ENCODE peak calls at places on chromosome 15, in ten cellular contexts. R is HAP-1; X is pancreas; P is tibial nerve; M is Caco-2; N is NT2/D1; J is colonic mucosa; Z is CD4-positive, alpha-beta memory T cell; T is left lung; L is SJSA1. C is an unnamed sample. For H3K36me3, the result is how much of the 10 kb centered on the place peaks cover.

GRCh38 chr15:66944121-66944520 is 121.3 kb upstream of the SMAD3 start:
- DNase-seq in J (no peak), L (no peak), Z (no peak), X (no peak), R (no peak), T (no peak), M (no peak), P (no peak), N (no peak), C (no peak)

GRCh38 chr15:59333401-59334062 is 39.1 kb downstream of the MYO1E start:
- DNase-seq in J (no peak), T (no peak), Z (no peak), N (no peak), R (no peak), M (no peak), P (no peak), L (no peak), X (no peak), C (no peak)

GRCh38 chr15:48671381-48672022 is 26.0 kb upstream of the FBN1 start:
- DNase-seq in L (peak), P (peak), Z (no peak), R (no peak), X (no peak), M (no peak), N (no peak), T (no peak), J (no peak), C (no peak)

GRCh38 chr15:31098953-31099740 is 2.4 kb downstream of the TRPM1 start:
- DNase-seq in N (no peak), X (no peak), M (no peak), Z (no peak), R (no peak), L (no peak), T (no peak), P (no peak), J (no peak), C (no peak)

GRCh38 chr15:29822100-29822684 is at the start of gene TJP1:
- DNase-seq in J (peak), T (peak), L (peak), M (peak), R (peak), P (peak), X (peak), Z (no peak), N (peak), C (no peak)

GRCh38 chr15:71010439-71010838 is 104.8 kb upstream of the THSD4 start:
- DNase-seq in J (no peak), M (no peak), L (no peak), R (no peak), Z (no peak), P (no peak), T (no peak), X (no peak), N (no peak), C (no peak)

GRCh38 chr15:51622269-51623180 is at the start of gene DMXL2:
- DNase-seq in R (peak), L (peak), N (peak), Z (peak), P (peak), M (peak), T (peak), X (peak), J (peak), C (peak)

GRCh38 chr15:40582726-40583246 is 11.3 kb upstream of the KNL1 start:
- DNase-seq in L (peak), N (no peak), T (no peak), M (peak), J (no peak), R (no peak), P (no peak), Z (no peak), X (peak), C (no peak)

GRCh38 chr15:32730677-32731654 is 13.2 kb downstream of the GREM1 start:
- DNase-seq in X (peak), T (peak), J (peak), N (no peak), L (no peak), Z (no peak), P (no peak), M (no peak), R (peak), C (no peak)

GRCh38 chr15:97902140-97902780 is 58.2 kb upstream of the ARRDC4 start:
- DNase-seq in J (no peak), N (no peak), M (no peak), P (no peak), T (no peak), X (no peak), R (no peak), L (no peak), Z (no peak), C (no peak)

GRCh38 chr15:66851226-66852063 is 149.4 kb downstream of the SMAD6 start:
- DNase-seq in R (peak), N (peak), X (peak), J (peak), Z (peak), M (peak), L (peak), P (peak), T (peak), C (peak)

GRCh38 chr15:81895723-81896122 is 150.1 kb downstream of the MEX3B start:
- DNase-seq in T (no peak), R (no peak), N (no peak), M (no peak), L (no peak), P (no peak), X (no peak), Z (no peak), J (no peak), C (no peak)

GRCh38 chr15:40427188-40427587 is 13.6 kb upstream of the BAHD1 start:
- DNase-seq in X (no peak), T (no peak), N (no peak), L (no peak), R (no peak), P (no peak), Z (no peak), J (no peak), M (no peak), C (no peak)

DNA sequence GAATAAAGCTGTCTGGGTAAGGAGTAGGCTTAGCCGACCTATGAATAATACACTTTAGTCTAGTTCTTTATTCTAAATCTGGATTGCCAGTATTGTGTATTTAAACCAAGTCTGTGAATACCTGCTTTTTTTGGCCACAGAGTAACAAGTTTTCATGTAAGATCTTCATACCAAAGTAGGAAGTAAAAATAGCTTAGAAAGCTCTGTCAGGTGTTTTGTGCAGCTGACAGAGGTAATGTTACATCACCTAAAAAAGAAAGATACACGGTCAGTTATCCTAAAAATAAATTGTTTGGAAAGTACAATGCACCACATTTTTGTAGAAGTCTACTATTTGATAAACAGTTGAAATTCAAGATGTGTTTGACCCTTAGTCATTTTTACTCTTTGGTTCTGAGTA is 16.5 kb downstream of the CALML4 start:
- DNase-seq in L (no peak), M (no peak), N (no peak), P (no peak), R (no peak), Z (no peak), J (no peak), T (no peak), X (no peak), C (no peak)
- H3K36me3 ChIP-seq in L (half or more), M (under half), N (half or more), P (under half), R (half or more), Z (under half), J (under half), T (half or more), X (under half), C (under half)

GRCh38 chr15:63046927-63047760 is 4.6 kb downstream of the TPM1 start:
- DNase-seq in R (no peak), J (no peak), P (no peak), Z (no peak), L (peak), T (no peak), M (no peak), X (peak), N (peak), C (no peak)
- H3K36me3 ChIP-seq in R (under half), J (under half), P (under half), Z (under half), L (half or more), T (under half), M (under half), X (under half), N (half or more), C (under half)

DNA sequence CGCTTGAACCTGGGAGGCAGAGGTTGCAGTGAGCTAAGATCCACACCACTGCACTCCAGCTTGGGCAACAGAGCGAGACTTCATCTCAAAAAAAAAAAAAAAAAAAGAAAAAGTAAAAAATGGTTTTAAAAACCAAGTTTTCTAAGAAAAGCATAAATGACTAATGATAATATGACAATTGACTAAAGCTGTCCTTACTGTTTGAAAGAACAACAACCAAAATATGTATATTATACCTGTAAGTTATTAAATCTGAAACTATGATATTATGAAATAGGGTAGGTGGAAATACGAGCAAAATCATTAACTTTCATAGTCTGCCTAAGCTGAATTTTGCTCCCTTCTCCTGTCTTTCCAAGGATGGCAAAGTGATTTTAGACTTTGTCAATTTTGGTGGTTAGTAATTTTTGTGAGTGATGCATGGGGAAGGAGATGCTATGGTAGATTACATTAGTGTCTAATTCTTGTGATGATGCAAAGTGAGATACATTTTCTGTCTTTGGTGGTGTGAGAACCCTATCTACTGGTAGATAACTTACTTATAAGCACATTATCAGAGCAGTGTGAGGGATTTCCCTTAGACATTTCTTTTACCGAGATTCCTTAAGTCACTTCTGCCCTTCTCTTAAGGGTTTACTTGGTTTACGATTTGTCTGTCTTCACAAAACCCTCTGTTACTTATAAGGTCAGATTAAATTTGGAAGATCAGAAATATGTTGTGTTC is 10.6 kb upstream of the CHD2 start:
- DNase-seq in N (no peak), L (no peak), Z (no peak), R (no peak), P (no peak), J (no peak), X (no peak), T (no peak), M (no peak), C (no peak)
- H3K36me3 ChIP-seq in N (half or more), L (half or more), Z (half or more), R (half or more), P (under half), J (under half), X (under half), T (half or more), M (under half), C (under half)

DNA sequence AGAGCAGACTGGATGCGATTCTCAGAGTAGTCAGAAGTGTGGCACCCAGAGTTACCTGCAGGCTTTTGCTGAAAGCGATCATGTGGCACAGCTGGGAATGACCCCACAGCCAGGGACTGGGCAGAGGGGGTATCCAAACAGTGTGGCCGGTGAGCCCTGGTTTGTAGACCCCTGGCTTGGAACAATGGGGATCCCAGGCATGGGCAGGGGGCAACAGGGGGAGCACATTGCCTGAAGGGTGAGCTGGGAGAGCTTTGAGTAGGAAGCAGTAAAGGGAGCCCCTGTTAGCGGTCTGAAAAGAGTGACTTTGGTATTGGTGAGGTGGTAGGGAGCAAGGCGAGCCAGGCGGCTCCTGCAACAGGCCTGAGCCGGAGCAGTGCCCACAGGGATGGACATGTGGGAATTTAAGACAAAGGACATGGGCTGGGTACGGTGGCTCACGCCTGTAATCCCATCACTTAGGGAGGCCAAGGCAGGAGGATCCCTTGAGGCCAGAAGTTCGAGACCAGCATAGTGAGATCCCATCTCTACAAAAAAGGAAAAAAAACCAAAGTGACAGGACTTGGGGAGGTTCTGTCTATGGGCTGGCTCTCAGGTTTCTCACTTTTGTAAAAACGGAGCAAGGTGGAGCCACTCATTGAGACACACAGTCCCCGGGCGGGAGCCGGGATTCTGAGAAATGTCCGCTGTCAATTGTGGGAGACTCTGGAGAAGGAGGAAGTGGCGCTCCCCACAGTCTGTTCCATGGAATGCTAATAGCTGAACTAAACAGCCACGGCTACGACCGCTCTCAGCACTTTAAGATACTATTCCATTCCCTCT is 223.8 kb upstream of the LYSMD4 start:
- DNase-seq in R (no peak), N (no peak), M (no peak), J (peak), X (no peak), Z (no peak), T (no peak), P (no peak), L (no peak), C (no peak)
- H3K36me3 ChIP-seq in R (under half), N (under half), M (under half), J (under half), X (under half), Z (under half), T (under half), P (under half), L (under half), C (under half)

GRCh38 chr15:68208136-68208535 is 3.0 kb upstream of the CALML4 start:
- DNase-seq in Z (no peak), X (no peak), M (no peak), L (no peak), R (peak), T (no peak), J (no peak), P (no peak), N (no peak), C (no peak)
- H3K36me3 ChIP-seq in Z (under half), X (under half), M (under half), L (under half), R (half or more), T (under half), J (under half), P (under half), N (half or more), C (under half)

GRCh38 chr15:38297623-38298388 is 45.2 kb downstream of the SPRED1 start:
- DNase-seq in M (no peak), J (no peak), X (no peak), R (no peak), L (no peak), N (no peak), Z (no peak), P (no peak), T (no peak), C (no peak)
- H3K36me3 ChIP-seq in M (under half), J (under half), X (under half), R (under half), L (under half), N (under half), Z (under half), P (under half), T (under half), C (under half)

GRCh38 chr15:83044156-83044555 is 22.9 kb downstream of the BTBD1 start:
- DNase-seq in J (no peak), R (no peak), M (no peak), T (no peak), X (no peak), L (no peak), P (no peak), N (no peak), Z (no peak), C (no peak)

GRCh38 chr15:83046558-83047127 is 20.4 kb downstream of the BTBD1 start:
- DNase-seq in X (no peak), J (no peak), R (no peak), M (no peak), T (no peak), N (no peak), L (no peak), Z (no peak), P (no peak), C (no peak)
- H3K36me3 ChIP-seq in X (under half), J (under half), R (half or more), M (under half), T (half or more), N (half or more), L (half or more), Z (under half), P (under half), C (under half)

GRCh38 chr15:75364881-75365280 is 3.5 kb downstream of the MAN2C1 start:
- DNase-seq in X (no peak), R (no peak), N (no peak), T (no peak), P (no peak), J (no peak), Z (no peak), M (no peak), L (no peak), C (no peak)
- H3K36me3 ChIP-seq in X (under half), R (half or more), N (half or more), T (half or more), P (under half), J (under half), Z (half or more), M (under half), L (half or more), C (under half)